ENCODE peak calls at places on chromosomes 7 and 10, in seven cellular contexts. O is cardiac muscle cell, U is NCI-H146, L is NCI-H1092, B is type B pancreatic cell, P is hippocampal formation, D is GF-D8. H is an unnamed sample.

GRCh38 chr10:9379183-9379582 is 1324.7 kb downstream of the GATA3 start:
- DNase-seq in P (no peak), L (no peak), O (no peak), B (no peak), U (no peak), D (no peak), H (no peak)

GRCh38 chr10:70381491-70382421 is 669 bp downstream of the LRRC20 start:
- DNase-seq in L (peak; percentile 73), U (peak; percentile 88), O (peak; percentile 44), B (no peak), D (no peak), P (no peak), H (no peak)

GRCh38 chr7:41825927-41826480 is 123.1 kb upstream of the INHBA start:
- DNase-seq in U (no peak), P (no peak), L (no peak), D (no peak), B (no peak), O (no peak), H (no peak)

GRCh38 chr10:22334414-22335203 is 10.7 kb upstream of the SPAG6 start:
- DNase-seq in U (no peak), B (peak; percentile 79), D (no peak), P (no peak), O (peak; percentile 43), L (no peak), H (no peak)

GRCh38 chr10:7090529-7090928 is 320.3 kb downstream of the SFMBT2 start:
- DNase-seq in D (no peak), O (no peak), L (no peak), U (no peak), B (no peak), P (no peak), H (no peak)

GRCh38 chr10:107034023-107034422 is 130.5 kb downstream of the SORCS1 start:
- DNase-seq in L (no peak), B (no peak), P (no peak), D (no peak), U (no peak), O (no peak), H (no peak)

GRCh38 chr7:153829523-153829922 is 222.7 kb upstream of the DPP6 start:
- DNase-seq in D (no peak), U (no peak), L (no peak), O (no peak), B (no peak), P (no peak), H (no peak)

GRCh38 chr7:144834516-144835165 is 1.2 kb downstream of the TPK1 start:
- DNase-seq in D (peak; percentile 65), L (peak; percentile 35), U (no peak), O (peak; percentile 55), B (no peak), P (peak; percentile 62), H (peak; percentile 51)

GRCh38 chr10:74179124-74179710 is 28.2 kb downstream of the ADK start:
- DNase-seq in B (no peak), U (no peak), L (no peak), O (no peak), D (no peak), P (no peak), H (no peak)